ENCODE peak calls at places on chromosome 6, in nine cellular contexts. One of them, this sample, is unnamed.

GRCh38 chr6:90187437-90188049 is 109.1 kb downstream of the BACH2 start:
- DNase-seq in psoas muscle: no peak
- DNase-seq in dorsolateral prefrontal cortex: no peak
- DNase-seq in AG04450: no peak
- DNase-seq in ovary: no peak
- DNase-seq in left ventricle myocardium inferior: no peak
- DNase-seq in aorta: no peak
- DNase-seq in uterus: no peak
- DNase-seq in CD8-positive, alpha-beta memory T cell: no peak
- DNase-seq in this sample: no peak

GRCh38 chr6:158648682-158649131 is 1.1 kb upstream of the SYTL3 start:
- DNase-seq in psoas muscle: no peak
- DNase-seq in dorsolateral prefrontal cortex: no peak
- DNase-seq in AG04450: peak; percentile 78
- DNase-seq in ovary: no peak
- DNase-seq in left ventricle myocardium inferior: no peak
- DNase-seq in aorta: no peak
- DNase-seq in uterus: no peak
- DNase-seq in CD8-positive, alpha-beta memory T cell: no peak
- DNase-seq in this sample: peak; percentile 83

GRCh38 chr6:109336221-109336955 is 45.9 kb downstream of the CD164 start:
- DNase-seq in psoas muscle: no peak
- DNase-seq in dorsolateral prefrontal cortex: no peak
- DNase-seq in AG04450: no peak
- DNase-seq in ovary: no peak
- DNase-seq in left ventricle myocardium inferior: no peak
- DNase-seq in aorta: no peak
- DNase-seq in uterus: no peak
- DNase-seq in CD8-positive, alpha-beta memory T cell: no peak
- DNase-seq in this sample: no peak

GRCh38 chr6:74873911-74874310 is 331.9 kb downstream of the COL12A1 start:
- DNase-seq in psoas muscle: no peak
- DNase-seq in dorsolateral prefrontal cortex: no peak
- DNase-seq in AG04450: no peak
- DNase-seq in ovary: no peak
- DNase-seq in left ventricle myocardium inferior: no peak
- DNase-seq in aorta: no peak
- DNase-seq in uterus: no peak
- DNase-seq in CD8-positive, alpha-beta memory T cell: no peak
- DNase-seq in this sample: no peak

GRCh38 chr6:138965971-138966370 is 22.1 kb downstream of the REPS1 start:
- DNase-seq in psoas muscle: no peak
- DNase-seq in dorsolateral prefrontal cortex: no peak
- DNase-seq in AG04450: no peak
- DNase-seq in ovary: no peak
- DNase-seq in left ventricle myocardium inferior: no peak
- DNase-seq in aorta: no peak
- DNase-seq in uterus: no peak
- DNase-seq in CD8-positive, alpha-beta memory T cell: no peak
- DNase-seq in this sample: no peak

GRCh38 chr6:37628611-37629320 is 68.9 kb downstream of the MDGA1 start:
- DNase-seq in psoas muscle: no peak
- DNase-seq in dorsolateral prefrontal cortex: no peak
- DNase-seq in AG04450: peak; percentile 21
- DNase-seq in ovary: no peak
- DNase-seq in left ventricle myocardium inferior: no peak
- DNase-seq in aorta: no peak
- DNase-seq in uterus: no peak
- DNase-seq in CD8-positive, alpha-beta memory T cell: no peak
- DNase-seq in this sample: no peak

GRCh38 chr6:136790411-136791295 is 1.6 kb downstream of the MAP3K5 start:
- DNase-seq in psoas muscle: no peak
- DNase-seq in dorsolateral prefrontal cortex: no peak
- DNase-seq in AG04450: no peak
- DNase-seq in ovary: no peak
- DNase-seq in left ventricle myocardium inferior: no peak
- DNase-seq in aorta: no peak
- DNase-seq in uterus: no peak
- DNase-seq in CD8-positive, alpha-beta memory T cell: no peak
- DNase-seq in this sample: no peak

GRCh38 chr6:149060985-149061760 is 256.3 kb upstream of the TAB2 start:
- DNase-seq in psoas muscle: no peak
- DNase-seq in dorsolateral prefrontal cortex: no peak
- DNase-seq in AG04450: peak; percentile 67
- DNase-seq in ovary: no peak
- DNase-seq in left ventricle myocardium inferior: no peak
- DNase-seq in aorta: no peak
- DNase-seq in uterus: no peak
- DNase-seq in CD8-positive, alpha-beta memory T cell: no peak
- DNase-seq in this sample: peak; percentile 58

GRCh38 chr6:119349341-119350201 is at the start of gene MAN1A1:
- DNase-seq in psoas muscle: peak; percentile 92
- DNase-seq in dorsolateral prefrontal cortex: peak; percentile 74
- DNase-seq in AG04450: peak; percentile 15
- DNase-seq in ovary: peak; percentile 93
- DNase-seq in left ventricle myocardium inferior: peak; percentile 92
- DNase-seq in aorta: peak; percentile 96
- DNase-seq in uterus: peak; percentile 95
- DNase-seq in CD8-positive, alpha-beta memory T cell: peak; percentile 85
- DNase-seq in this sample: peak; percentile 55

GRCh38 chr6:134609862-134610261 is 291.9 kb upstream of the SGK1 start:
- DNase-seq in psoas muscle: no peak
- DNase-seq in dorsolateral prefrontal cortex: no peak
- DNase-seq in AG04450: no peak
- DNase-seq in ovary: no peak
- DNase-seq in left ventricle myocardium inferior: no peak
- DNase-seq in aorta: no peak
- DNase-seq in uterus: no peak
- DNase-seq in CD8-positive, alpha-beta memory T cell: no peak
- DNase-seq in this sample: no peak

GRCh38 chr6:133710826-133711225 is 178.1 kb upstream of the TCF21 start:
- DNase-seq in psoas muscle: no peak
- DNase-seq in dorsolateral prefrontal cortex: no peak
- DNase-seq in AG04450: no peak
- DNase-seq in ovary: no peak
- DNase-seq in left ventricle myocardium inferior: no peak
- DNase-seq in aorta: no peak
- DNase-seq in uterus: no peak
- DNase-seq in CD8-positive, alpha-beta memory T cell: no peak
- DNase-seq in this sample: no peak

GRCh38 chr6:29647927-29648642 is 8.8 kb upstream of the MOG start:
- DNase-seq in psoas muscle: no peak
- DNase-seq in dorsolateral prefrontal cortex: no peak
- DNase-seq in AG04450: no peak
- DNase-seq in ovary: no peak
- DNase-seq in left ventricle myocardium inferior: no peak
- DNase-seq in aorta: no peak
- DNase-seq in uterus: no peak
- DNase-seq in CD8-positive, alpha-beta memory T cell: no peak
- DNase-seq in this sample: no peak

GRCh38 chr6:27765028-27765427 is 147.2 kb downstream of the OR2B2 start:
- DNase-seq in psoas muscle: no peak
- DNase-seq in dorsolateral prefrontal cortex: no peak
- DNase-seq in AG04450: no peak
- DNase-seq in ovary: no peak
- DNase-seq in left ventricle myocardium inferior: no peak
- DNase-seq in aorta: no peak
- DNase-seq in uterus: no peak
- DNase-seq in CD8-positive, alpha-beta memory T cell: no peak
- DNase-seq in this sample: no peak

GRCh38 chr6:38248500-38249234 is 391.1 kb downstream of the BTBD9 start:
- DNase-seq in psoas muscle: no peak
- DNase-seq in dorsolateral prefrontal cortex: no peak
- DNase-seq in AG04450: no peak
- DNase-seq in ovary: no peak
- DNase-seq in left ventricle myocardium inferior: no peak
- DNase-seq in aorta: no peak
- DNase-seq in uterus: no peak
- DNase-seq in CD8-positive, alpha-beta memory T cell: no peak
- DNase-seq in this sample: no peak

GRCh38 chr6:71082033-71082620 is 125.3 kb upstream of the B3GAT2 start:
- DNase-seq in psoas muscle: no peak
- DNase-seq in dorsolateral prefrontal cortex: no peak
- DNase-seq in AG04450: no peak
- DNase-seq in ovary: no peak
- DNase-seq in left ventricle myocardium inferior: no peak
- DNase-seq in aorta: no peak
- DNase-seq in uterus: no peak
- DNase-seq in CD8-positive, alpha-beta memory T cell: no peak
- DNase-seq in this sample: no peak
- H3K4me3 ChIP-seq in psoas muscle: peak overlapping the region; percentile 38
- H3K4me3 ChIP-seq in dorsolateral prefrontal cortex: no peak overlapping the region
- H3K4me3 ChIP-seq in AG04450: peak overlapping the region; percentile 34
- H3K4me3 ChIP-seq in ovary: peak overlapping the region; percentile 20
- H3K4me3 ChIP-seq in left ventricle myocardium inferior: peak overlapping the region; percentile 54
- H3K4me3 ChIP-seq in aorta: no peak overlapping the region
- H3K4me3 ChIP-seq in uterus: no peak overlapping the region
- H3K4me3 ChIP-seq in CD8-positive, alpha-beta memory T cell: no peak overlapping the region
- H3K4me3 ChIP-seq in this sample: peak overlapping the region; percentile 21

DNA sequence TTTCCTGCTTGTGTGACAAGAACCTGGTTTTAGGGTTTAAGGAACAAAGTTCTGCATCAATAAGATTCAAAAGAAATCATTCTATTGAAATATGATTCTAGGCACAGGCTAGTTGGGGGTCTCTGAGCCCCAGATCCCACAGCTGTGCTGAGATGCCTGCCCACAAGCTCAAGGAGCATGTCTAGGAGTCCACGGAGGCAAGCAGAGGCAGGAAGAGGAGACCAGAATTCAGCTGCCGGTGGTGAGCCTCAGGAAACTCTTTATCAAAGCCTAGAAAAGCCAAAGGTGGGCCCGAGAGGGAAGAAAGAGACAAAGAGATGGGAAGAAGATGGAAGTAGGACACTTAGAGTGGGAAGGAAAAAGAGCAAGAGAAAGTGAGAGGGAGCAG is 40.7 kb upstream of the DDR1 start:
- DNase-seq in psoas muscle: no peak
- DNase-seq in dorsolateral prefrontal cortex: no peak
- DNase-seq in AG04450: no peak
- DNase-seq in ovary: no peak
- DNase-seq in left ventricle myocardium inferior: no peak
- DNase-seq in aorta: no peak
- DNase-seq in uterus: no peak
- DNase-seq in CD8-positive, alpha-beta memory T cell: no peak
- DNase-seq in this sample: no peak
- H3K27ac ChIP-seq in psoas muscle: no peak overlapping the region
- H3K27ac ChIP-seq in dorsolateral prefrontal cortex: no peak overlapping the region
- H3K27ac ChIP-seq in AG04450: no peak overlapping the region
- H3K27ac ChIP-seq in ovary: no peak overlapping the region
- H3K27ac ChIP-seq in left ventricle myocardium inferior: no peak overlapping the region
- H3K27ac ChIP-seq in aorta: no peak overlapping the region
- H3K27ac ChIP-seq in uterus: no peak overlapping the region
- H3K27ac ChIP-seq in CD8-positive, alpha-beta memory T cell: no peak overlapping the region
- H3K27ac ChIP-seq in this sample: peak overlapping the region; percentile 17

GRCh38 chr6:259901-260508 is 32.3 kb upstream of the DUSP22 start:
- DNase-seq in psoas muscle: no peak
- DNase-seq in dorsolateral prefrontal cortex: no peak
- DNase-seq in AG04450: no peak
- DNase-seq in ovary: no peak
- DNase-seq in left ventricle myocardium inferior: no peak
- DNase-seq in aorta: no peak
- DNase-seq in uterus: no peak
- DNase-seq in CD8-positive, alpha-beta memory T cell: no peak
- DNase-seq in this sample: no peak
- H3K4me3 ChIP-seq in psoas muscle: no peak overlapping the region
- H3K4me3 ChIP-seq in dorsolateral prefrontal cortex: no peak overlapping the region
- H3K4me3 ChIP-seq in AG04450: no peak overlapping the region
- H3K4me3 ChIP-seq in ovary: no peak overlapping the region
- H3K4me3 ChIP-seq in left ventricle myocardium inferior: no peak overlapping the region
- H3K4me3 ChIP-seq in aorta: no peak overlapping the region
- H3K4me3 ChIP-seq in uterus: no peak overlapping the region
- H3K4me3 ChIP-seq in CD8-positive, alpha-beta memory T cell: peak overlapping the region; percentile 1
- H3K4me3 ChIP-seq in this sample: no peak overlapping the region

GRCh38 chr6:40371095-40371494 is 216.1 kb downstream of the LRFN2 start:
- DNase-seq in psoas muscle: no peak
- DNase-seq in dorsolateral prefrontal cortex: no peak
- DNase-seq in AG04450: no peak
- DNase-seq in ovary: no peak
- DNase-seq in left ventricle myocardium inferior: no peak
- DNase-seq in aorta: no peak
- DNase-seq in uterus: no peak
- DNase-seq in CD8-positive, alpha-beta memory T cell: no peak
- DNase-seq in this sample: no peak
- H3K27ac ChIP-seq in psoas muscle: no peak overlapping the region
- H3K27ac ChIP-seq in dorsolateral prefrontal cortex: no peak overlapping the region
- H3K27ac ChIP-seq in AG04450: no peak overlapping the region
- H3K27ac ChIP-seq in ovary: no peak overlapping the region
- H3K27ac ChIP-seq in left ventricle myocardium inferior: no peak overlapping the region
- H3K27ac ChIP-seq in aorta: no peak overlapping the region
- H3K27ac ChIP-seq in uterus: no peak overlapping the region
- H3K27ac ChIP-seq in CD8-positive, alpha-beta memory T cell: no peak overlapping the region
- H3K27ac ChIP-seq in this sample: no peak overlapping the region

GRCh38 chr6:25314776-25315175 is 35.6 kb downstream of the CARMIL1 start:
- DNase-seq in psoas muscle: no peak
- DNase-seq in dorsolateral prefrontal cortex: no peak
- DNase-seq in AG04450: no peak
- DNase-seq in ovary: no peak
- DNase-seq in left ventricle myocardium inferior: no peak
- DNase-seq in aorta: no peak
- DNase-seq in uterus: no peak
- DNase-seq in CD8-positive, alpha-beta memory T cell: no peak
- DNase-seq in this sample: no peak

GRCh38 chr6:25309886-25310285 is 30.7 kb downstream of the CARMIL1 start:
- DNase-seq in psoas muscle: no peak
- DNase-seq in dorsolateral prefrontal cortex: no peak
- DNase-seq in AG04450: no peak
- DNase-seq in ovary: no peak
- DNase-seq in left ventricle myocardium inferior: no peak
- DNase-seq in aorta: no peak
- DNase-seq in uterus: no peak
- DNase-seq in CD8-positive, alpha-beta memory T cell: no peak
- DNase-seq in this sample: no peak

GRCh38 chr6:25312703-25313102 is 33.5 kb downstream of the CARMIL1 start:
- DNase-seq in psoas muscle: no peak
- DNase-seq in dorsolateral prefrontal cortex: no peak
- DNase-seq in AG04450: no peak
- DNase-seq in ovary: no peak
- DNase-seq in left ventricle myocardium inferior: no peak
- DNase-seq in aorta: no peak
- DNase-seq in uterus: no peak
- DNase-seq in CD8-positive, alpha-beta memory T cell: no peak
- DNase-seq in this sample: no peak

GRCh38 chr6:25312034-25312620 is 33.0 kb downstream of the CARMIL1 start:
- DNase-seq in psoas muscle: no peak
- DNase-seq in dorsolateral prefrontal cortex: no peak
- DNase-seq in AG04450: no peak
- DNase-seq in ovary: no peak
- DNase-seq in left ventricle myocardium inferior: no peak
- DNase-seq in aorta: no peak
- DNase-seq in uterus: no peak
- DNase-seq in CD8-positive, alpha-beta memory T cell: no peak
- DNase-seq in this sample: no peak

GRCh38 chr6:25311251-25311910 is 32.2 kb downstream of the CARMIL1 start:
- DNase-seq in psoas muscle: no peak
- DNase-seq in dorsolateral prefrontal cortex: no peak
- DNase-seq in AG04450: no peak
- DNase-seq in ovary: no peak
- DNase-seq in left ventricle myocardium inferior: no peak
- DNase-seq in aorta: no peak
- DNase-seq in uterus: no peak
- DNase-seq in CD8-positive, alpha-beta memory T cell: no peak
- DNase-seq in this sample: peak; percentile 44
- H3K4me3 ChIP-seq in psoas muscle: no peak overlapping the region
- H3K4me3 ChIP-seq in dorsolateral prefrontal cortex: no peak overlapping the region
- H3K4me3 ChIP-seq in AG04450: no peak overlapping the region
- H3K4me3 ChIP-seq in ovary: no peak overlapping the region
- H3K4me3 ChIP-seq in left ventricle myocardium inferior: no peak overlapping the region
- H3K4me3 ChIP-seq in aorta: no peak overlapping the region
- H3K4me3 ChIP-seq in uterus: no peak overlapping the region
- H3K4me3 ChIP-seq in CD8-positive, alpha-beta memory T cell: no peak overlapping the region
- H3K4me3 ChIP-seq in this sample: no peak overlapping the region